ENCODE peak calls at places on chromosomes 11 and 22, in seven cellular contexts. Z is neuronal stem cell, K is IMR-90, M is H9, N is mesenchymal stem cell, G is H1, Q is trophoblast cell. R is an unnamed sample.
A peak's percentile ranks its signal among the peaks of the same experiment; 100 is the strongest.

GRCh38 chr22:41526802-41527799 is 17.2 kb downstream of the POLR3H start:
- DNase-seq in G (no peak), Z (no peak), N (peak; percentile 40), M (peak; percentile 63), K (peak; percentile 25), Q (peak; percentile 61), R (peak; percentile 38)

GRCh38 chr11:101706541-101706940 is 122.7 kb upstream of the TRPC6 start:
- DNase-seq in G (no peak), M (no peak), Z (no peak), Q (peak; percentile 81), K (peak; percentile 83), N (peak; percentile 81), R (no peak)

GRCh38 chr22:26169312-26170111 is at the start of gene SEZ6L:
- DNase-seq in N (no peak), Q (no peak), K (no peak), M (peak; percentile 29), G (no peak), Z (peak; percentile 47), R (peak; percentile 23)

GRCh38 chr11:88297320-88298263 is 39.9 kb downstream of the CTSC start:
- DNase-seq in N (no peak), Q (no peak), G (no peak), Z (no peak), M (no peak), K (no peak), R (peak; percentile 83)

GRCh38 chr11:108025387-108026080 is 16.8 kb downstream of the CUL5 start:
- DNase-seq in N (peak; percentile 76), G (no peak), K (peak; percentile 52), Q (no peak), M (no peak), Z (no peak), R (no peak)

GRCh38 chr11:118643995-118644345 is 35.5 kb downstream of the TREH start:
- DNase-seq in G (no peak), Q (no peak), Z (no peak), M (no peak), K (no peak), N (no peak), R (no peak)

GRCh38 chr22:17919276-17920144 is 104.9 kb downstream of the MICAL3 start:
- DNase-seq in N (peak; percentile 21), M (peak; percentile 57), G (no peak), Q (peak; percentile 39), K (no peak), Z (no peak), R (peak; percentile 48)

GRCh38 chr22:31287818-31288495 is 4.3 kb downstream of the PIK3IP1 start:
- DNase-seq in K (no peak), Z (no peak), G (no peak), N (no peak), Q (no peak), M (no peak), R (no peak)

GRCh38 chr11:120404495-120404894 is 68.3 kb downstream of the ARHGEF12 start:
- DNase-seq in G (no peak), Q (peak; percentile 29), K (no peak), N (peak; percentile 61), M (no peak), Z (no peak), R (peak; percentile 80)

GRCh38 chr11:73585834-73586575 is 11.9 kb downstream of the FAM168A start:
- DNase-seq in K (peak; percentile 90), Q (no peak), N (peak; percentile 61), Z (no peak), M (no peak), G (no peak), R (no peak)

GRCh38 chr11:73586791-73587190 is 11.1 kb downstream of the FAM168A start:
- DNase-seq in G (no peak), K (no peak), Z (no peak), N (no peak), M (no peak), Q (no peak), R (no peak)

GRCh38 chr11:73579641-73580434 is 18.1 kb downstream of the FAM168A start:
- DNase-seq in Q (no peak), Z (no peak), M (no peak), G (no peak), N (no peak), K (peak; percentile 18), R (no peak)

GRCh38 chr11:73582636-73583035 is 15.3 kb downstream of the FAM168A start:
- DNase-seq in M (no peak), Z (no peak), Q (no peak), G (no peak), K (no peak), N (no peak), R (no peak)

GRCh38 chr11:73584831-73585230 is 13.1 kb downstream of the FAM168A start:
- DNase-seq in G (no peak), Z (no peak), K (no peak), M (no peak), Q (no peak), N (no peak), R (no peak)
- H3K18ac ChIP-seq in G (no peak overlapping the region), Z (no peak overlapping the region), K (no peak overlapping the region), M (no peak overlapping the region), Q (no peak overlapping the region), N (no peak overlapping the region), R (no peak overlapping the region)

DNA sequence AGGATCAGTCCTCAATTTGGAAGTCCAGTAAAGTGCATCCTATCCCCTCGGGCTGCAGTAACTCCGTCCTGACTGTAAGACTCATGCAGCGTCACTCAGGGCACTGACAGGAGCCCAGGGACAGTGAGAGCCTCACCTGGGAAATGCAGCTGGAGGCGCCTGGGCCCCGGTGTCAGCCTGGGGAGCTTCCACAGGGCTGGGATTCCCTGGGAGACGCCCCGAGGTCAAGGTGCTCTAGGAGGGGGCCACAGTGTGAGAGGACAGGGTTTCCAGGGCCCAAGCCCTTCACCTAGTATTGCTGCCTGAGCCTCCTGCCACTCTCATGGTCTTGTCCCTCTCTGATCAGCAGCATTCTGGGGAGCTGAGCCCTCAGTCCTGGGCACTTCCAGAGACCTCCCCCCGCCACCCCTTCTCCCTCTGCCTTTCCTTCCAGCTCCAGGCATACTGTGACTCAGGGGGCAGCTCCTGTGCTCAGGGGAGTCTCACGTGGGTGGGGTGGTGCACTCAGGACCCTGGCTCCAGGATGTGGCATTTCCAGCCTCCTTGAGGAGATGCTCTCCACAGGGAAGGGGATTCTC is 99.1 kb upstream of the IGLL5 start:
- DNase-seq in G (no peak), N (no peak), Z (no peak), M (no peak), K (no peak), Q (no peak), R (no peak)
- H2BK120ac ChIP-seq in G (no peak overlapping the region), N (no peak overlapping the region), Z (no peak overlapping the region), M (no peak overlapping the region), K (no peak overlapping the region), Q (no peak overlapping the region), R (no peak overlapping the region)

DNA sequence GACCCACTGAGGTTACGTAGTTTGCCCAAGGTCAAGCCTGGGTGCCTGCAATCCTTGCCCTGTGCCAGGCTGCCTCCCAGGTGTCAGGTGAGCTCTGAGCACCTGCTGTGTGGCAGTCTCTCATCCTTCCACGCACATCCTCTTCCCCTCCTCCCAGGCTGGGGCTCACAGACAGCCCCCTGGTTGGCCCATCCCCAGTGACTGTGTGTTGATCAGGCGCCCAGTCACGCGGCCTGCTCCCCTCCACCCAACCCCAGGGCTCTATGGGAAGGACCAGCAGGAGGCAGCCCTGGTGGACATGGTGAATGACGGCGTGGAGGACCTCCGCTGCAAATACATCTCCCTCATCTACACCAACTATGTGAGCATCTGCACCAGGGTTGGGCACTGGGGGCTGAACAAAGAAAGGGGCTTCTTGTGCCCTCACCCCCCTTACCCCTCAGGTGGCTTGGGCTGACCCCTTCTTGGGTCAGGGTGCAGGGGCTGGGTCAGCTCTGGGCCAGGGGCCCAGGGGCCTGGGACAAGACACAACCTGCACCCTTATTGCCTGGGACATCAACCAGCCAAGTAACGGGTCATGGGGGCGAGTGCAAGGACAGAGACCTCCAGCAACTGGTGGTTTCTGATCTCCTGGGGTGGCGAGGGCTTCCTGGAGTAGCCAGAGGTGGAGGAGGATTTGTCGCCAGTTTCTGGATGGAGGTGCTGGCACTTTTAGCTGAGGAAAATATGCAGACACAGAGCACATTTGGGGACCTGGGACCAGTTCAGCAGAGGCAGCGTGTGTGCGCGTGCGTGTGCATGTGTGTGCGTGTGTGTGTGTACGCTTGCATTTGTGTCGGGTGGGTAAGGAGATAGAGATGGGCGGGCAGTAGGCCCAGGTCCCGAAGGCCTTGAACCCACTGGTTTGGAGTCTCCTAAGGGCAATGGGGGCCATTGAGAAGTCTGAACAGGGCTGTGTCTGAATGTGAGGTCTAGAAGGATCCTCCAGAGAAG is 1.6 kb downstream of the GSTP1 start:
- DNase-seq in K (no peak), Z (no peak), M (no peak), Q (no peak), N (peak; percentile 21), G (no peak), R (peak; percentile 40)
- H3K18ac ChIP-seq in K (no peak overlapping the region), Z (peak overlapping the region; percentile 99), M (no peak overlapping the region), Q (peak overlapping the region; percentile 81), N (peak overlapping the region; percentile 94), G (peak overlapping the region; percentile 71), R (no peak overlapping the region)

DNA sequence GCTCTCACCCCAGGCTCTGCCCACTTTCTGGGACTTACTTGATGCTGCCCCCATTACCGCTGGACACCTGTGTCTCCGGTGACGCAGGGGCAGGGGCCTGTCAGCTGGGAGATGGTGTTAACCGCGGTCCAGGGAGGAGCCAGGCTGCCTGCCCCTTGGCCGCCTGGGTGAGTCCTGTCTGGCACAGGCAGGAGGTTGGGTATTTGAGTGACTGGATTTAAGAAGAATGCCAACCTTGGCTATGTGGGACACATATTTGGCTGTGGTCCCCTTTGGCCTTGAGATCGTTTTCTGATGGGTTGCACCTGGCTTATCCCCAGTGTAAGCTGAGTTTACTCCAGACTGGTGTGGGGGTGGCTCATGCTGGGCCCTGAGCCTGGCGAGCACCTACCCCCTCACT is 2.5 kb downstream of the MUC6 start:
- DNase-seq in N (no peak), M (no peak), K (no peak), Z (no peak), G (no peak), Q (no peak), R (no peak)
- H2BK120ac ChIP-seq in N (no peak overlapping the region), M (no peak overlapping the region), K (no peak overlapping the region), Z (peak overlapping the region; percentile 72), G (no peak overlapping the region), Q (no peak overlapping the region), R (no peak overlapping the region)

GRCh38 chr11:86790073-86790727 is 10.1 kb upstream of the PRSS23 start:
- DNase-seq in M (no peak), K (no peak), Q (no peak), G (no peak), Z (no peak), N (no peak), R (no peak)

GRCh38 chr11:86795962-86796361 is 4.4 kb upstream of the PRSS23 start:
- DNase-seq in N (no peak), Q (peak; percentile 52), Z (no peak), M (no peak), K (no peak), G (no peak), R (no peak)

GRCh38 chr11:86790867-86791849 is 9.2 kb upstream of the PRSS23 start:
- DNase-seq in G (no peak), K (no peak), Q (no peak), M (no peak), N (no peak), Z (no peak), R (no peak)

GRCh38 chr11:86793307-86793706 is 7.0 kb upstream of the PRSS23 start:
- DNase-seq in K (no peak), Q (no peak), N (no peak), M (no peak), Z (no peak), G (no peak), R (no peak)

GRCh38 chr11:86792150-86792549 is 8.2 kb upstream of the PRSS23 start:
- DNase-seq in Z (no peak), N (no peak), Q (no peak), M (no peak), K (no peak), G (no peak), R (no peak)
- H3K18ac ChIP-seq in Z (peak overlapping the region; percentile 58), N (peak overlapping the region; percentile 38), Q (no peak overlapping the region), M (no peak overlapping the region), K (no peak overlapping the region), G (no peak overlapping the region), R (no peak overlapping the region)

R was measured in mesendoderm.